ENCODE peak calls at places on chromosomes 11 and 22, in ten cellular contexts. U is dorsolateral prefrontal cortex; Z is stimulated activated CD4-positive, alpha-beta T cell treated with anti-CD3 and anti-CD28 coated beads, Interleukin-2, amount 100 ng/mL, for 24 hours; Y is G401; F is activated naive CD8-positive, alpha-beta T cell treated with anti-CD3 and anti-CD28 coated beads for 36 hours; C is GM06990; L is GM10248; O is NCI-H1417; V is cardiac fibroblast; K is GM12891. S is an unnamed sample.

GRCh38 chr11:64098318-64098831 is 62.6 kb downstream of the FLRT1 start:
- DNase-seq in U (no peak), Z (no peak), Y (no peak), F (no peak), C (no peak), L (no peak), O (no peak), V (no peak), K (no peak), S (no peak)

GRCh38 chr11:33256808-33257159 is 397 bp upstream of the HIPK3 start:
- DNase-seq in U (no peak), Z (no peak), Y (no peak), F (no peak), C (no peak), L (no peak), O (no peak), V (no peak), K (no peak), S (no peak)

GRCh38 chr11:36030707-36031365 is 87.0 kb downstream of the LDLRAD3 start:
- DNase-seq in U (no peak), Z (no peak), Y (peak; percentile 73), F (no peak), C (no peak), L (no peak), O (no peak), V (peak; percentile 45), K (no peak), S (no peak)

GRCh38 chr11:28632338-28632737 is 524.1 kb downstream of the METTL15 start:
- DNase-seq in U (no peak), Z (no peak), Y (no peak), F (no peak), C (no peak), L (no peak), O (no peak), V (no peak), K (no peak), S (no peak)

GRCh38 chr11:118917488-118918127 is 8.1 kb downstream of the BCL9L start:
- DNase-seq in U (no peak), Z (peak; percentile 61), Y (no peak), F (peak; percentile 69), C (no peak), L (no peak), O (no peak), V (peak; percentile 94), K (no peak), S (no peak)

GRCh38 chr22:42966389-42966998 is 48.5 kb downstream of the PACSIN2 start:
- DNase-seq in U (no peak), Z (no peak), Y (peak; percentile 44), F (no peak), C (no peak), L (no peak), O (no peak), V (no peak), K (no peak), S (no peak)

GRCh38 chr11:35418847-35419712 is at the start of gene SLC1A2:
- DNase-seq in U (peak; percentile 80), Z (no peak), Y (peak; percentile 77), F (peak; percentile 39), C (peak; percentile 25), L (peak; percentile 18), O (peak; percentile 85), V (peak; percentile 31), K (peak; percentile 40), S (no peak)

GRCh38 chr22:22166941-22167713 is 77.5 kb upstream of the VPREB1 start:
- DNase-seq in U (no peak), Z (no peak), Y (no peak), F (no peak), C (peak; percentile 35), L (no peak), O (no peak), V (no peak), K (no peak), S (no peak)

GRCh38 chr11:2211113-2211971 is 39.7 kb upstream of the TH start:
- DNase-seq in U (peak; percentile 30), Z (no peak), Y (no peak), F (no peak), C (no peak), L (no peak), O (peak; percentile 95), V (no peak), K (no peak), S (no peak)

GRCh38 chr22:39185601-39186012 is 33.1 kb upstream of the CBX7 start:
- DNase-seq in U (peak; percentile 57), Z (no peak), Y (no peak), F (no peak), C (no peak), L (no peak), O (no peak), V (peak; percentile 93), K (no peak), S (no peak)

GRCh38 chr11:112811781-112812180 is 149.4 kb upstream of the NCAM1 start:
- DNase-seq in U (no peak), Z (no peak), Y (no peak), F (no peak), C (no peak), L (no peak), O (no peak), V (no peak), K (no peak), S (no peak)

GRCh38 chr22:38864361-38865191 is 7.4 kb downstream of the CBX6 start:
- DNase-seq in U (no peak), Z (no peak), Y (no peak), F (no peak), C (no peak), L (no peak), O (no peak), V (peak; percentile 51), K (no peak), S (no peak)

GRCh38 chr11:65790902-65791650 is 4.2 kb downstream of the OVOL1 start:
- DNase-seq in U (no peak), Z (no peak), Y (no peak), F (no peak), C (no peak), L (no peak), O (no peak), V (no peak), K (no peak), S (no peak)

GRCh38 chr11:46991391-46991790 is 54.8 kb downstream of the CSTPP1 start:
- DNase-seq in U (no peak), Z (no peak), Y (no peak), F (no peak), C (no peak), L (no peak), O (no peak), V (no peak), K (no peak), S (no peak)

GRCh38 chr22:44449061-44449682 is 48.9 kb downstream of the RTL6 start:
- DNase-seq in U (no peak), Z (no peak), Y (no peak), F (no peak), C (peak; percentile 62), L (no peak), O (no peak), V (peak; percentile 80), K (no peak), S (peak; percentile 73)

GRCh38 chr22:39625554-39626537 is 55.3 kb downstream of the CACNA1I start:
- DNase-seq in U (no peak), Z (no peak), Y (no peak), F (no peak), C (no peak), L (no peak), O (no peak), V (no peak), K (no peak), S (no peak)

GRCh38 chr11:66568124-66568916 is at the start of gene CTSF:
- DNase-seq in U (peak; percentile 95), Z (peak; percentile 76), Y (peak; percentile 93), F (peak; percentile 74), C (peak; percentile 64), L (peak; percentile 92), O (peak; percentile 98), V (peak; percentile 83), K (peak; percentile 93), S (peak; percentile 55)

GRCh38 chr11:3786781-3787428 is 10.4 kb downstream of the NUP98 start:
- DNase-seq in U (no peak), Z (no peak), Y (no peak), F (no peak), C (no peak), L (no peak), O (no peak), V (peak; percentile 30), K (no peak), S (no peak)

GRCh38 chr11:94751806-94752205 is 16.4 kb upstream of the AMOTL1 start:
- DNase-seq in U (no peak), Z (no peak), Y (no peak), F (no peak), C (no peak), L (no peak), O (no peak), V (no peak), K (no peak), S (no peak)

GRCh38 chr11:107157146-107157808 is 139.0 kb upstream of the GUCY1A2 start:
- DNase-seq in U (no peak), Z (no peak), Y (no peak), F (no peak), C (no peak), L (no peak), O (no peak), V (no peak), K (no peak), S (no peak)

GRCh38 chr11:126101241-126101929 is 38.7 kb upstream of the CDON start:
- DNase-seq in U (no peak), Z (no peak), Y (no peak), F (no peak), C (no peak), L (no peak), O (no peak), V (no peak), K (no peak), S (no peak)

GRCh38 chr11:1087961-1088926 is 13.6 kb downstream of the MUC2 start:
- DNase-seq in U (no peak), Z (no peak), Y (no peak), F (no peak), C (no peak), L (no peak), O (no peak), V (no peak), K (no peak), S (no peak)

GRCh38 chr11:9747816-9748215 is 83.9 kb downstream of the SWAP70 start:
- DNase-seq in U (no peak), Z (no peak), Y (no peak), F (no peak), C (no peak), L (no peak), O (no peak), V (no peak), K (no peak), S (no peak)

GRCh38 chr11:11758603-11759196 is 83.1 kb upstream of the USP47 start:
- DNase-seq in U (no peak), Z (no peak), Y (no peak), F (no peak), C (no peak), L (no peak), O (no peak), V (no peak), K (no peak), S (no peak)

GRCh38 chr11:2714871-2715270 is 15.1 kb upstream of the KCNQ1OT1 start:
- DNase-seq in U (no peak), Z (no peak), Y (no peak), F (no peak), C (no peak), L (no peak), O (no peak), V (no peak), K (no peak), S (no peak)

GRCh38 chr22:20380486-20380885 is 13.5 kb upstream of the ZNF74 start:
- DNase-seq in U (no peak), Z (no peak), Y (no peak), F (no peak), C (no peak), L (no peak), O (no peak), V (no peak), K (no peak), S (no peak)

GRCh38 chr11:92886243-92886905 is 83.1 kb upstream of the MTNR1B start:
- DNase-seq in U (no peak), Z (no peak), Y (peak; percentile 87), F (peak; percentile 13), C (no peak), L (peak; percentile 53), O (peak; percentile 70), V (peak; percentile 69), K (peak; percentile 38), S (peak; percentile 61)

GRCh38 chr22:20174785-20175596 is 24.1 kb upstream of the CCDC188 start:
- DNase-seq in U (no peak), Z (no peak), Y (no peak), F (no peak), C (no peak), L (no peak), O (no peak), V (peak; percentile 42), K (no peak), S (peak; percentile 6)

S was measured in GM12865.